ENCODE peak calls at places on chromosomes 12 and 14, in five cellular contexts. Z, S, I, C and O are unnamed samples. For H3K4me1, the result is how much of the 10 kb centered on the place peaks cover.

GRCh38 chr14:99095369-99095768 is 176.6 kb downstream of the BCL11B start:
- DNase-seq in Z (no peak), S (no peak), I (no peak), C (no peak), O (no peak)

GRCh38 chr12:50242751-50243191 is 40.5 kb downstream of the LIMA1 start:
- DNase-seq in Z (no peak), S (no peak), I (peak), C (no peak), O (peak)

GRCh38 chr12:47730341-47730744 is 5.1 kb upstream of the ENDOU start:
- DNase-seq in Z (no peak), S (no peak), I (peak), C (no peak), O (peak)

GRCh38 chr14:75648066-75648838 is 12.4 kb downstream of the ERG28 start:
- DNase-seq in Z (no peak), S (no peak), I (peak), C (no peak), O (peak)

GRCh38 chr12:103279444-103279843 is 216.3 kb downstream of the C12orf42 start:
- DNase-seq in Z (no peak), S (peak), I (no peak), C (no peak), O (peak)

GRCh38 chr12:110744697-110745264 is 2.1 kb upstream of the PPP1CC start:
- DNase-seq in Z (no peak), S (no peak), I (no peak), C (peak), O (peak)

GRCh38 chr14:104886690-104887622 is 21.9 kb downstream of the CEP170B start:
- DNase-seq in Z (no peak), S (no peak), I (no peak), C (no peak), O (no peak)

GRCh38 chr12:10214877-10215267 is 2.2 kb downstream of the GABARAPL1 start:
- DNase-seq in Z (no peak), S (no peak), I (no peak), C (no peak), O (no peak)

GRCh38 chr14:35534884-35535793 is 1.2 kb downstream of the INSM2 start:
- DNase-seq in Z (peak), S (no peak), I (peak), C (peak), O (peak)

GRCh38 chr14:24307575-24308341 is at the start of gene CIDEB:
- DNase-seq in Z (peak), S (no peak), I (peak), C (peak), O (no peak)

DNA sequence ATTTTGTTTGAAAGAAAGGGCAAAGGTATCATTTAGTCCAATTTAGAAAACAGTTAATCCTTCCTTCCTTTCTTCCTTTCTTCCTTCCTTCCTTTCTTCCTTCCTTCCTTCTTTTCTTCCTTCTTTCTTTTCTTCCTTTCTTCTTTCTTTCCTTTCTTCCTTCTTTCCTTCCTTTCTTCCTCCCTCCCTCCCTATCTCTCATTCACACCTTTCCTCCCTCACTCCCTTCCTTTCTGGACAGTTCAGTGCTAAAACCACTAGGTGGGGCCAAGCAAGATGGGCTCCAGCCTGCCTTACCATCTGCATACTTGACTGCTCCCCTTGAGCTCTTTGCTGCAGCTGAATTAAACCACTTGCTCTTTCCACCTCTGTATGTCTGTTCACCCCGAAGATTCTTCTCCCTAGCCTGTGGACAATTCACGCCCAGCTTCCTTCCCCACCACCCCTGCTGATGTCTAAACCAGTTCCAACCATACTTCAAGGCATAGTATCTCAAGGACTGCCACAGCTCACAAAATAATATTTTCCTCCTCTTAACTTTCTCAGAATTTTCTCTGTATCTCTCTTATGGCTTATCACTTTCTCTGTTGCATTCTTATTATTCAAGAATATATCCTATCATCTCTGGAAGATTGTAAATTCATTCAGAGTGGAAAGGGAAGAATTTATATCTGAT is 78.0 kb downstream of the DBX2 start:
- DNase-seq in Z (peak), S (no peak), I (no peak), C (peak), O (peak)
- TF ChIP-seq CTCF in Z (peak), S (peak), I (no peak), C (peak), O (peak)

GRCh38 chr12:2054091-2055018 is 1.6 kb downstream of the CACNA1C start:
- DNase-seq in Z (no peak), S (no peak), I (no peak), C (peak), O (no peak)

GRCh38 chr12:2053675-2054070 is 886 bp downstream of the CACNA1C start:
- DNase-seq in Z (no peak), S (no peak), I (no peak), C (peak), O (no peak)

GRCh38 chr12:2049604-2050540 is 2.9 kb upstream of the CACNA1C start:
- DNase-seq in Z (no peak), S (no peak), I (peak), C (no peak), O (no peak)

GRCh38 chr12:2052861-2053674 is at the start of gene CACNA1C:
- DNase-seq in Z (peak), S (no peak), I (peak), C (peak), O (peak)

DNA sequence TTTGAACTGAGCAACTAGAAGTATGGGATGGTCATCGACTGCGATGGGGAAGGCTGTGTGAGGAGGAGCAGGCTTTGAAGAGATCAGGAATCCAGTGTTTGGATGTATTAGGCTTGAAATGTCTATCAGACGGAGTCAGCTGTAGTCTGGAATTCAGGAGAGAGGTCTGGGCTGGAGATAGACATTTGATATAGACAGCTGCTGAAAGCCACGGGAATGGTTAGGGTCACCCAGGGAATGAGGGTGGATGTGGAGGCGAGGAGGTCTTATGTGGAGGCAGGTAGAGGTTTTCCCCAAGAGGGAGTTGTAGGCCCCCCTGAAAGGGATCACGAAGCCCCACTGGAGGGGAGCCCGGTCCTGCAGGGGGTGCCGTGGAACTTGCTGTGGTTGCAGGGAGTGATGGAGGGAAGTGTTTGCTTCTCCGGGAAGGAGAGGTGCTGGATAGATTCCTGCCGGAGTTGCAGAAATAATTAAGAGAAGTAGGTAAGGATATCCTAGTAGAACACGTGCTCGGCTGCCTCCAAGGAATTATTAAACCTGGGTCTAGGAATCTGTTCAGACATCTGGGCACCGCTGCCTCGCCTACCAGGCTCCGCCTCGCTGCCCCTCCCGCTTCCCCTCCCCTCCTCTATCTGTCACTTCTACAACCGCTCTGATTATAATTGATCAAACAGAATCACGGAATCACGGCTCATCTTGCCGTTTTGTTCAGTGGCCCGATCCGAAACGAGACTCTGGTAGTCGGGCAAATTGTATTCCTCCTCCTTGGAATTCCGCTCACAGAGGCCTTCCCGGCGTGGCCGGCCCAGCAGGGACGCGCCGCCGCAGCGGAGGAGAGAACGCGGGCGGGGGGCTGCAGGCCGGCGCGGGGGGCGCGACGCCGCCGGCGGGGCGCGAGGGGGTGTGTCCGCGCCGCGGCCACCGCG is 824 bp upstream of the CACNA1C start:
- DNase-seq in Z (no peak), S (no peak), I (no peak), C (peak), O (no peak)
- H2AFZ ChIP-seq in Z (no peak), S (no peak), I (peak), C (peak), O (no peak)

DNA sequence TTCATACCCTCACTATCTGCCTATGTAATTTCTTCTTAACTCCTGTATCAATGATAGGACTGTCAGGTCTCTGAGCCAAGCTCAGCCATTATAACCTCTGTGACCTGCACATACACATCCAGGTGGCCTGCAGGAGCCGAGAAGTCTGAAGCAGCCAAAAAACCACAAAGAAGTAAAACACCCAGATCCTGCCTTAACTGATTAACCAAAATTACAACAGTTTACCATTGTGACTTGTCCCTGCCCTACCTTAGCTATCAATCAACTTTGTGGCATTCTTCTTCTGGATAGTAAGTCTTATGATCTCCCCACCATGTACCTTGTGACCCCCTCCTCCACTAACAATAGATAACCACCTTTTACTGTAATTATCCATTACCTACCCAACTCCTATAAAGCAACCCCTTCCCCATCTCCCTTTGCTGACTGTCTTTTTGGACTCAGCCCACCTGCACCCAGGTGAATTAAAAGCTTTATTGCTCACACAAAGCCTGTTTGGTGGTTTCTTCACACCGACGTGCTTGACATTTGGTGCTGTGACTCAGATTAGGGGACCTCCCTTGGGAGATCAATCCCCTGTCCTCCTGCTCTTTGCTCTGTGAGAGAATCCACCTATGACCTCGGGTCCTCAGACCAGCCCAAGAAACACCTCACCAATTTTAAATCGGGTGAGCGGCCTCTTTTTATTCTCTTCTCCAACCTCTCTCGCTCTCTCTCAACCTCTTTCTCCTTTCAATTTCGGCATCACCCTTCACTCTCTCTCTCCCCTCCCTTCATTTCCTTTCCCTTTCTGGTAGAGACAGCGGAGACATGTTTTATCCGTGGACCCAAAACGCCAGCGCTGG is 11.5 kb upstream of the LGMN start:
- DNase-seq in Z (no peak), S (peak), I (no peak), C (no peak), O (no peak)
- H3K4me1 ChIP-seq in Z (under half), S (under half), I (under half), C (under half), O (under half)

GRCh38 chr12:7583471-7583870 is 79.9 kb upstream of the CD163 start:
- DNase-seq in Z (no peak), S (no peak), I (no peak), C (no peak), O (no peak)

GRCh38 chr12:7588703-7589329 is 76.9 kb downstream of the APOBEC1 start:
- DNase-seq in Z (peak), S (peak), I (peak), C (peak), O (peak)
- TF ChIP-seq CTCF in Z (peak), S (peak), I (peak), C (peak), O (peak)

DNA sequence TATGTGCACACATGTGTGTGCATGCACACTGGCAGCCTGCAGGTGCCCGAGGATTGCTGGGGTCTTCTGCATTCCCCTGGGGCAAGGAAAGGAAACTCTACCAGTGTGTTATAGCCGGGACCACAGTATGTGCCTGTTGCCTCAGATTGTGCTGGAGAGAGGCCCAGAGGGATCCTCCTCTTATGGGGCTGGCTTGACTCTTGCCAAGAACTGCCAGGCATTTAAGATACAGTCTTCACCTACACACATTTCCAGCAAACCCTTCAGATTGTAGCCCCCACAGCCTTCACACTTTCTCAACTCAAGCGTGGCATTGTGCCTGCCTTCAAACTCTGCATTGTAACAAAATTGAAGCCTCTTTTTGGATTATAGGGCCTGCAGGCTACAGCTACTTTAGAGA is 176.7 kb upstream of the DYRK2 start:
- DNase-seq in Z (no peak), S (no peak), I (no peak), C (no peak), O (no peak)
- H2AFZ ChIP-seq in Z (no peak), S (no peak), I (no peak), C (peak), O (no peak)